ENCODE peak calls at places on chromosomes 4 and X, in ten cellular contexts. O is stimulated activated CD8-positive, alpha-beta memory T cell treated with anti-CD3 and anti-CD28 coated beads, Interleukin-2, amount 100 ng/mL, for 48 hours; A is tibial nerve; D is nephron progenitor cell; E is lung microvascular endothelial cell; W is Calu3; X is substantia nigra; T is T-helper 9 cell; Q is caudate nucleus; S is NCI-H1092. K is an unnamed sample.

GRCh38 chr4:153748378-153748777 is 11.4 kb downstream of the RNF175 start:
- DNase-seq in T (no peak), O (no peak), Q (no peak), D (no peak), X (no peak), W (peak), A (no peak), E (peak), S (no peak), K (no peak)

GRCh38 chr4:148052448-148052847 is 320.6 kb downstream of the ARHGAP10 start:
- DNase-seq in T (no peak), O (no peak), Q (no peak), A (no peak), D (no peak), S (no peak), X (no peak), W (no peak), E (no peak), K (no peak)

GRCh38 chrX:85994787-85995186 is 52.6 kb downstream of the CHM start:
- DNase-seq in S (no peak), T (no peak), D (no peak), X (no peak), A (no peak), E (no peak), O (no peak), Q (no peak), W (no peak), K (no peak)

GRCh38 chr4:2339458-2340271 is 77.8 kb upstream of the MXD4 start:
- DNase-seq in Q (no peak), S (no peak), A (no peak), O (no peak), X (no peak), T (no peak), W (no peak), E (no peak), D (no peak), K (no peak)

GRCh38 chr4:163582688-163583087 is 88.2 kb downstream of the TMA16 start:
- DNase-seq in E (no peak), O (no peak), X (no peak), Q (no peak), S (no peak), D (no peak), T (no peak), W (no peak), A (no peak), K (no peak)

GRCh38 chr4:61442936-61443335 is 242.8 kb downstream of the ADGRL3 start:
- DNase-seq in E (no peak), X (no peak), T (no peak), S (no peak), O (no peak), D (no peak), A (no peak), W (no peak), Q (no peak), K (no peak)

GRCh38 chr4:150012851-150013360 is 65.3 kb upstream of the DCLK2 start:
- DNase-seq in O (no peak), S (no peak), T (no peak), Q (no peak), E (no peak), D (no peak), X (no peak), A (no peak), W (no peak), K (no peak)

GRCh38 chr4:105767579-105767978 is 59.0 kb downstream of the GSTCD start:
- DNase-seq in A (no peak), D (no peak), X (no peak), E (no peak), S (no peak), Q (no peak), W (peak), O (no peak), T (no peak), K (no peak)

GRCh38 chr4:6576512-6576911 is 1.5 kb downstream of the MAN2B2 start:
- DNase-seq in D (no peak), A (no peak), X (no peak), W (peak), Q (no peak), O (no peak), S (no peak), E (no peak), T (no peak), K (no peak)

GRCh38 chr4:165873298-165874071 is 448 bp downstream of the TLL1 start:
- DNase-seq in E (peak), D (peak), Q (no peak), T (no peak), O (no peak), W (peak), A (no peak), X (no peak), S (no peak), K (no peak)

GRCh38 chr4:165426769-165427168 is 48.0 kb downstream of the CPE start:
- DNase-seq in S (no peak), W (no peak), T (no peak), X (no peak), A (no peak), Q (no peak), D (no peak), O (no peak), E (no peak), K (no peak)

GRCh38 chrX:20252392-20253231 is 14.1 kb downstream of the RPS6KA3 start:
- DNase-seq in A (peak), W (peak), O (peak), D (peak), E (peak), X (peak), T (peak), Q (no peak), S (no peak), K (peak)

GRCh38 chr4:134382478-134383227 is 181.1 kb upstream of the PABPC4L start:
- DNase-seq in D (no peak), O (no peak), A (no peak), W (no peak), Q (no peak), S (no peak), T (no peak), E (no peak), X (no peak), K (no peak)

GRCh38 chr4:163107754-163108153 is 58.9 kb downstream of the NAF1 start:
- DNase-seq in A (no peak), D (no peak), E (peak), Q (no peak), W (peak), T (no peak), S (no peak), O (no peak), X (no peak), K (no peak)

GRCh38 chr4:2832309-2832980 is 11.2 kb upstream of the ADD1 start:
- DNase-seq in T (no peak), A (no peak), E (no peak), D (no peak), W (no peak), O (no peak), X (no peak), S (no peak), Q (no peak), K (no peak)

GRCh38 chr4:11367371-11367770 is 61.3 kb downstream of the HS3ST1 start:
- DNase-seq in W (no peak), Q (peak), D (no peak), X (peak), T (no peak), S (peak), O (no peak), A (peak), E (peak), K (no peak)

GRCh38 chr4:8340721-8341680 is 71.4 kb downstream of the HTRA3 start:
- DNase-seq in E (no peak), Q (peak), S (no peak), W (no peak), A (peak), O (no peak), D (no peak), X (peak), T (no peak), K (no peak)

GRCh38 chr4:103075435-103075893 is 1.1 kb downstream of the SLC9B2 start:
- DNase-seq in E (peak), T (no peak), D (no peak), Q (no peak), X (no peak), A (no peak), S (no peak), O (no peak), W (no peak), K (no peak)

GRCh38 chrX:134679226-134679625 is 21.0 kb upstream of the PLAC1 start:
- DNase-seq in X (no peak), S (no peak), T (no peak), A (peak), E (no peak), O (no peak), Q (no peak), W (no peak), D (no peak), K (no peak)

GRCh38 chrX:136055651-136056221 is 70.5 kb downstream of the SLC9A6 start:
- DNase-seq in E (peak), S (no peak), T (no peak), D (no peak), X (no peak), Q (no peak), W (no peak), A (peak), O (no peak), K (no peak)

GRCh38 chrX:103413981-103414380 is 37.6 kb downstream of the BEX3 start:
- DNase-seq in E (no peak), S (no peak), Q (peak), O (no peak), X (no peak), A (no peak), W (no peak), D (no peak), T (no peak), K (no peak)

GRCh38 chr4:119314356-119314755 is 7.6 kb downstream of the FABP2 start:
- DNase-seq in T (no peak), X (no peak), W (no peak), A (peak), O (no peak), S (peak), Q (no peak), E (peak), D (no peak), K (peak)

GRCh38 chr4:1523506-1523905 is 117.3 kb upstream of the NKX1-1 start:
- DNase-seq in S (no peak), T (no peak), A (no peak), W (no peak), Q (no peak), D (peak), E (no peak), O (no peak), X (no peak), K (no peak)

GRCh38 chr4:42871685-42872271 is 20.7 kb upstream of the GRXCR1 start:
- DNase-seq in E (no peak), O (no peak), A (no peak), Q (no peak), D (no peak), X (no peak), W (no peak), T (no peak), S (no peak), K (no peak)

GRCh38 chr4:48307528-48307927 is 33.8 kb upstream of the SLAIN2 start:
- DNase-seq in T (no peak), A (no peak), Q (no peak), O (no peak), W (no peak), S (no peak), X (no peak), E (no peak), D (no peak), K (no peak)

GRCh38 chr4:91447168-91447567 is 856.6 kb upstream of the GRID2 start:
- DNase-seq in S (no peak), X (no peak), T (no peak), A (no peak), Q (no peak), W (no peak), E (no peak), D (no peak), O (no peak), K (no peak)

GRCh38 chr4:4593596-4593995 is 51.7 kb upstream of the STX18 start:
- DNase-seq in S (no peak), O (no peak), E (no peak), W (no peak), X (no peak), A (no peak), T (no peak), Q (no peak), D (no peak), K (no peak)

GRCh38 chr4:83342476-83342875 is 7.8 kb upstream of the HPSE start:
- DNase-seq in E (no peak), Q (no peak), O (no peak), T (no peak), S (no peak), A (no peak), D (no peak), W (no peak), X (no peak), K (no peak)

GRCh38 chrX:134603806-134604700 is 54.2 kb downstream of the PLAC1 start:
- DNase-seq in T (no peak), A (peak), W (no peak), E (peak), Q (no peak), X (no peak), O (no peak), S (no peak), D (no peak), K (no peak)

GRCh38 chr4:159926871-159927270 is 824.0 kb downstream of the RAPGEF2 start:
- DNase-seq in E (no peak), T (no peak), W (no peak), X (no peak), A (no peak), O (no peak), Q (no peak), D (no peak), S (no peak), K (no peak)

GRCh38 chrX:18099745-18100144 is 120.9 kb downstream of the BEND2 start:
- DNase-seq in W (no peak), T (no peak), Q (no peak), A (no peak), X (no peak), D (no peak), S (no peak), O (no peak), E (no peak), K (no peak)

GRCh38 chrX:47278684-47279083 is 45.9 kb downstream of the USP11 start:
- DNase-seq in X (no peak), O (no peak), W (no peak), S (no peak), T (no peak), A (no peak), Q (no peak), D (no peak), E (no peak), K (no peak)

GRCh38 chrX:80841259-80841658 is 31.6 kb upstream of the BRWD3 start:
- DNase-seq in A (no peak), X (no peak), T (no peak), Q (no peak), D (no peak), E (no peak), O (no peak), S (no peak), W (no peak), K (no peak)

GRCh38 chr4:158259955-158260575 is 49.8 kb downstream of the TMEM144 start:
- DNase-seq in O (no peak), Q (no peak), E (peak), A (no peak), X (no peak), D (no peak), S (no peak), W (no peak), T (no peak), K (no peak)

GRCh38 chrX:119503484-119503861 is 35.2 kb downstream of the SLC25A5 start:
- DNase-seq in Q (no peak), T (no peak), A (no peak), S (no peak), E (peak), D (no peak), O (no peak), X (peak), W (peak), K (no peak)

GRCh38 chrX:39613508-39613921 is 484.2 kb downstream of the BCOR start:
- DNase-seq in X (no peak), E (peak), T (no peak), O (no peak), D (peak), Q (no peak), W (peak), S (peak), A (peak), K (no peak)

GRCh38 chr4:183765121-183765990 is 106.3 kb downstream of the TRAPPC11 start:
- DNase-seq in D (peak), A (no peak), T (no peak), Q (no peak), X (no peak), S (no peak), O (no peak), W (no peak), E (peak), K (no peak)

K was measured in CD4-positive, alpha-beta T cell.